ENCODE peak calls at places on chromosomes 2 and 18, in four cellular contexts. T, D, K and R are unnamed samples.

GRCh38 chr2:55103039-55103438 is 52.8 kb upstream of the RTN4 start:
- DNase-seq in D (no peak), K (no peak), T (no peak), R (no peak)

GRCh38 chr2:160199053-160199452 is 1.0 kb downstream of the ITGB6 start:
- DNase-seq in T (no peak), D (no peak), K (no peak), R (no peak)

GRCh38 chr2:22673501-22673900 is 711.5 kb upstream of the KLHL29 start:
- DNase-seq in D (no peak), K (no peak), T (no peak), R (no peak)

GRCh38 chr2:190781604-190782198 is 98.9 kb upstream of the GLS start:
- DNase-seq in D (no peak), K (no peak), T (peak), R (no peak)

GRCh38 chr2:15730545-15731212 is 139.0 kb downstream of the DDX1 start:
- DNase-seq in T (peak), K (peak), D (peak), R (peak)

GRCh38 chr2:196149926-196150325 is 21.5 kb downstream of the STK17B start:
- DNase-seq in T (no peak), K (no peak), D (no peak), R (no peak)

GRCh38 chr2:241451840-241452461 is 56.4 kb downstream of the STK25 start:
- DNase-seq in T (no peak), D (no peak), K (no peak), R (no peak)

GRCh38 chr18:3624818-3625716 is 175.1 kb downstream of the TGIF1 start:
- DNase-seq in T (no peak), D (no peak), K (no peak), R (no peak)

GRCh38 chr2:217349251-217349650 is 489.4 kb upstream of the TNP1 start:
- DNase-seq in K (no peak), D (no peak), T (no peak), R (no peak)

GRCh38 chr2:222298311-222299150 is at the start of gene PAX3:
- DNase-seq in K (peak), D (no peak), T (no peak), R (no peak)

GRCh38 chr2:96241901-96242611 is 23.7 kb downstream of the TMEM127 start:
- DNase-seq in K (no peak), T (no peak), D (peak), R (no peak)

GRCh38 chr18:62186656-62187542 is at the start of the genes PIGN and RELCH:
- DNase-seq in D (peak), T (peak), K (peak), R (peak)

GRCh38 chr2:70826696-70827330 is 6.4 kb upstream of the CLEC4F start:
- DNase-seq in T (no peak), K (no peak), D (no peak), R (no peak)

GRCh38 chr2:127820080-127820668 is 9.2 kb upstream of the WDR33 start:
- DNase-seq in K (no peak), D (no peak), T (no peak), R (no peak)

GRCh38 chr2:203451011-203451410 is 84.1 kb downstream of the RAPH1 start:
- DNase-seq in T (no peak), D (no peak), K (no peak), R (no peak)

GRCh38 chr18:23779696-23780303 is 90.5 kb downstream of the LAMA3 start:
- DNase-seq in T (no peak), D (no peak), K (no peak), R (no peak)

GRCh38 chr2:217418090-217418489 is 558.2 kb upstream of the TNP1 start:
- DNase-seq in K (no peak), D (no peak), T (no peak), R (no peak)

GRCh38 chr2:241907171-241907570 is 37.6 kb downstream of the RTP5 start:
- DNase-seq in T (peak), D (no peak), K (no peak), R (no peak)

GRCh38 chr2:38515155-38516074 is 87.3 kb downstream of the HNRNPLL start:
- DNase-seq in T (peak), D (peak), K (peak), R (peak)

GRCh38 chr2:14342313-14342712 is 290.2 kb upstream of the LRATD1 start:
- DNase-seq in D (no peak), T (no peak), K (no peak), R (no peak)

GRCh38 chr2:96345403-96345802 is 9.8 kb downstream of the NCAPH start:
- DNase-seq in D (no peak), T (no peak), K (no peak), R (no peak)

GRCh38 chr18:42706618-42707017 is 408.9 kb downstream of the RIT2 start:
- DNase-seq in K (no peak), T (peak), D (no peak), R (peak)

GRCh38 chr2:64807417-64807816 is 153.7 kb upstream of the SERTAD2 start:
- DNase-seq in D (no peak), K (no peak), T (no peak), R (no peak)

GRCh38 chr2:230896346-230897115 is 28.5 kb downstream of the GPR55 start:
- DNase-seq in K (no peak), D (no peak), T (peak), R (no peak)

GRCh38 chr2:86301010-86301409 is 36.4 kb downstream of the REEP1 start:
- DNase-seq in T (no peak), K (no peak), D (no peak), R (no peak)

GRCh38 chr18:39558658-39559057 is 1993.1 kb upstream of the CELF4 start:
- DNase-seq in T (no peak), K (no peak), D (no peak), R (no peak)

GRCh38 chr2:47307066-47307465 is 95.9 kb upstream of the MSH2 start:
- DNase-seq in K (no peak), T (no peak), D (no peak), R (no peak)

GRCh38 chr2:86414996-86415395 is 26.2 kb upstream of the KDM3A start:
- DNase-seq in T (no peak), K (no peak), D (no peak), R (no peak)

GRCh38 chr2:84748339-84748738 is 132.5 kb downstream of the TRABD2A start:
- DNase-seq in T (no peak), D (no peak), K (no peak), R (no peak)

GRCh38 chr2:23550553-23550952 is 165.6 kb downstream of the KLHL29 start:
- DNase-seq in D (no peak), K (no peak), T (no peak), R (no peak)

GRCh38 chr2:229050063-229050635 is 220.9 kb downstream of the PID1 start:
- DNase-seq in K (no peak), T (no peak), D (no peak), R (no peak)

GRCh38 chr2:229051798-229052197 is 219.3 kb downstream of the PID1 start:
- DNase-seq in T (no peak), D (no peak), K (no peak), R (no peak)

GRCh38 chr2:229057997-229058553 is 213.0 kb downstream of the PID1 start:
- DNase-seq in K (no peak), T (no peak), D (no peak), R (no peak)

GRCh38 chr2:229059331-229060033 is 211.6 kb downstream of the PID1 start:
- DNase-seq in K (no peak), D (no peak), T (no peak), R (no peak)

DNA sequence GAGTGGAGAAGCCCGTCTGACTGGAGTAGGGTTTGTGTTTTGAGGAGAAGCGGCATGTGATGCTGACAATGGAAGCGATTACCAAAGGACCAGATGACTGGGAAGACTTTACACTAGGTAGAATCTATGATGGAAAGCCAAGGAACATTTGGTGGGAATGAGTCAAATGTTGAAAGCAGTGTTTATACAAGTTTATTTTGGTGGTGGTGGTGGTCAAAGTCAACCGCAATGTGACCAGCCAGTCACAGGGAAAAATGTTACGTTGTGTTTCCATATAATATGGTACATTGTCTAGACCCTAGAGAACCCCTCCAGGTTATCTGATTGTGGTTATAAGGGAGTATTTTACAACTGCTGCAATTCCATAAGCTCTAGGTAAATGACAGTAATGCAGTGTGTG is 216.8 kb downstream of the PID1 start:
- DNase-seq in K (no peak), D (no peak), T (no peak), R (no peak)
- TF ChIP-seq CTCF in K (no peak), D (no peak), T (no peak), R (no peak)

GRCh38 chr18:31511098-31511497 is 13.1 kb downstream of the DSG2 start:
- DNase-seq in D (no peak), K (no peak), T (no peak), R (no peak)
- TF ChIP-seq CTCF in D (no peak), K (no peak), T (no peak), R (no peak)

DNA sequence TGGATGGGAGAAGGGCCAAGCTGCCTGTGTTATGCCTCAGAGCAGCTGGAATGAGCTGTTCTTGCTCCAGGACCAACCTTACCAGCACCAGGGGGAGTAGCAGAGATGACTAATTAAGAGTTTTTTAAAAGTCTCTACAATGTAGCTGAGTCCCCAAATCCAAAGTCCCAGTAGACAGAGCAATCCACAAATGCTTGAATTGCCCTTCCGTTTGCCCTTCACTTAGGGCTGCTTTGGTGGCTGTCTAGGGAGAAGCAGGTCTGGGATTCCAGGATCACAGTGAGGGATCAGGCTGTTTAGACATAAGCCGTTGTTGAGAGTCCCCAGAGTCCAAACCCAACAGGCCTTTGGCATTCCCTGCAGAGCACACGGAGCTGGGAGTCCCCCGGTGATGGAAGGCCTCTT is 59.4 kb downstream of the RHOB start:
- DNase-seq in T (no peak), D (no peak), K (no peak), R (no peak)
- TF ChIP-seq CTCF in T (no peak), D (no peak), K (no peak), R (no peak)

DNA sequence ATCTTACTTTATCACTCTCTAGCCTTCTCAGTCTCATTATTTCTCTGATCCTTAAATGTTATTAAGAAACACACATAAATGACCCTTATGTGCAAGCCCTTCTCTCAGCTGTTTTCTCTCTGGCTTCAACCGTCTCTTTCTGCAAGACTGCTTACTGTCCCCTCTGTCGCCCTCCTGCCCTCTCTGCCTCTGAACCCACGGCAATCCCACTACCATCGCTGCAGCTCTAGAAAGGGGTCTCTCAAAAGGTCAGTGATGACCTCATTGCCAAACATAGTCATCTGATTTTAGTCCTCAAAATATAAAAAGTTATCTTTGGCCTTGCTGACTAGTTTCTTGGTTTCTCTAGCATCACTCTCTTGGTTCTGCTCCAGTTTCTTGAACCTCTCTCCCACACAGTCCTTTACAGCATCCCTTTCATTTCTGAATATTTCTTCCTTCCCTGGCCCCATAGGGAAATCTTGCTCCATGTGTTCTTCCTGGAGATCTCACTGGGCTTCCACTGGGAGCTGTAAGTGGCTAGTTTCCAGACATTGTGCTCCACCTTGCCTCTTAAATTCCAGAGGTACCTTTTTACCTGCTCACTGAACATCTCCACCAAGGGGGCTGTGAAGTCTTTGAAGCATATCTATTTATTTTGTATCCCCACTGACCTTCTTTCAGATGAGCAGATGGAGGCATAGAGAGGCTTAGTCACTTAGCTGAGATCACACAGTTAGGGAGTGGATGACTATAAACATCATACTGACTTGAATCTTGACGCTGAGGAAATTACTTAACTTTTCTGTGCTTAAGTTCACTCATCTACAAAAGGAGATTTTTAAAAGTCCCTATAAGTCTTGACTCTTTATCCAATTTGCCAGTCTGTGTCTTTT is 96.1 kb downstream of the PDE1A start:
- DNase-seq in K (no peak), T (no peak), D (peak), R (no peak)
- TF ChIP-seq CTCF in K (no peak), T (no peak), D (no peak), R (no peak)

GRCh38 chr2:44295636-44296359 is 20.5 kb downstream of the SLC3A1 start:
- DNase-seq in T (peak), K (no peak), D (no peak), R (no peak)
- TF ChIP-seq CTCF in T (peak), K (no peak), D (no peak), R (peak)

GRCh38 chr18:21743166-21743831 is 2.7 kb downstream of the MIB1 start:
- DNase-seq in D (no peak), K (no peak), T (no peak), R (no peak)

GRCh38 chr18:21742323-21742687 is 1.7 kb downstream of the MIB1 start:
- DNase-seq in D (no peak), K (no peak), T (no peak), R (no peak)

GRCh38 chr18:21747268-21747667 is 6.7 kb downstream of the MIB1 start:
- DNase-seq in K (no peak), T (no peak), D (no peak), R (no peak)

GRCh38 chr18:21747764-21748693 is 7.4 kb downstream of the MIB1 start:
- DNase-seq in T (no peak), D (no peak), K (no peak), R (no peak)

GRCh38 chr18:21745234-21745633 is 4.6 kb downstream of the MIB1 start:
- DNase-seq in T (no peak), K (no peak), D (no peak), R (no peak)
- TF ChIP-seq CTCF in T (no peak), K (no peak), D (no peak), R (no peak)

GRCh38 chr2:205903549-205904129 is 182.3 kb downstream of the INO80D start:
- DNase-seq in T (peak), D (peak), K (no peak), R (no peak)
- TF ChIP-seq CTCF in T (peak), D (no peak), K (peak), R (no peak)

DNA sequence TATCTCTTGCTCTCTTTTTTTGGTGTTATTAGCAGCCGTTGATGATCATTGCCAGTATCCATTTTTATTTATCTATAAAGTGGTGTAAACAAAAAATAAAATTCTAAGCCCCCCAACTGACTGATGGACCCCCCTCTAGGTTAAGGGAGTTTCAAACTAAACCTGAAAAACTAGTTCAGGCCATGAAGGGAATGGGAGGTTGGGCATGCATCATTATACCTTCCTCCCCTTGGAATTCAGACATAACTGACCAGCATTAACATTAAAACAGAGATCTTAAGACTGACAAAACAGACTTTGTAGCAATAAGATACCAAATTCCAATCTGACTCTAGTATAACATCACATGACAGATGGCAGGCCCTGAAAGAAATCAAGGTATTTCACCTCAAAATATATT is 20.2 kb downstream of the RALBP1 start:
- DNase-seq in T (no peak), K (no peak), D (no peak), R (no peak)
- TF ChIP-seq CTCF in T (no peak), K (no peak), D (no peak), R (no peak)

GRCh38 chr18:60413944-60414547 is 41.5 kb upstream of the MC4R start:
- DNase-seq in K (no peak), T (no peak), D (no peak), R (no peak)
- TF ChIP-seq CTCF in K (no peak), T (no peak), D (no peak), R (no peak)

GRCh38 chr2:10814571-10815331 is 2.2 kb upstream of the PDIA6 start:
- DNase-seq in D (no peak), T (no peak), K (no peak), R (no peak)

GRCh38 chr2:10819714-10820314 is 7.2 kb upstream of the PDIA6 start:
- DNase-seq in T (no peak), K (no peak), D (no peak), R (no peak)

GRCh38 chr2:10818986-10819385 is 6.4 kb upstream of the PDIA6 start:
- DNase-seq in D (no peak), K (no peak), T (no peak), R (no peak)

GRCh38 chr2:10820562-10820961 is 8.0 kb upstream of the PDIA6 start:
- DNase-seq in D (peak), K (no peak), T (no peak), R (no peak)

GRCh38 chr2:10817413-10817812 is 4.8 kb upstream of the PDIA6 start:
- DNase-seq in T (no peak), K (no peak), D (no peak), R (no peak)
- TF ChIP-seq CTCF in T (no peak), K (no peak), D (no peak), R (peak)